ENCODE peak calls at places on chromosomes 2 and 18, in nine cellular contexts. M, C, O, Q, F, R, H, G and P are unnamed samples.

GRCh38 chr2:234676109-234676858 is 179.4 kb upstream of the ARL4C start:
- DNase-seq in Q (no peak), O (no peak), H (no peak), R (no peak), F (no peak), G (no peak), M (peak), C (no peak), P (no peak)

GRCh38 chr2:36485521-36485920 is 112.4 kb downstream of the FEZ2 start:
- DNase-seq in H (peak), G (no peak), R (no peak), F (peak), M (no peak), C (no peak), O (no peak), Q (no peak), P (peak)

GRCh38 chr2:205650450-205650849 is 31.9 kb upstream of the NRP2 start:
- DNase-seq in Q (no peak), F (peak), M (peak), G (no peak), C (no peak), R (no peak), O (no peak), H (peak), P (peak)

GRCh38 chr2:188631037-188631794 is 339.5 kb downstream of the GULP1 start:
- DNase-seq in M (no peak), R (no peak), C (no peak), O (no peak), F (no peak), H (no peak), G (no peak), Q (no peak), P (no peak)

GRCh38 chr2:232142049-232142448 is 180.5 kb downstream of the DIS3L2 start:
- DNase-seq in O (no peak), F (no peak), R (no peak), C (no peak), Q (peak), G (no peak), H (peak), M (peak), P (peak)

GRCh38 chr2:69755862-69756467 is 14.0 kb downstream of the ANXA4 start:
- DNase-seq in H (peak), Q (no peak), R (no peak), M (no peak), O (no peak), F (peak), G (no peak), C (no peak), P (peak)

GRCh38 chr18:24460388-24460787 is at the start of gene HRH4:
- DNase-seq in Q (no peak), M (no peak), F (no peak), H (no peak), R (no peak), O (no peak), G (no peak), C (no peak), P (no peak)

GRCh38 chr2:118738524-118739308 is 108.7 kb downstream of the EN1 start:
- DNase-seq in F (peak), R (no peak), M (peak), H (peak), C (no peak), G (no peak), O (no peak), Q (no peak), P (peak)

GRCh38 chr18:48161201-48161910 is 230.9 kb upstream of the SMAD2 start:
- DNase-seq in M (peak), H (peak), R (peak), Q (no peak), G (peak), C (peak), O (peak), F (peak), P (peak)

GRCh38 chr18:35045121-35045520 is 3.9 kb downstream of the MAPRE2 start:
- DNase-seq in H (no peak), F (peak), O (no peak), C (no peak), R (no peak), Q (no peak), G (no peak), M (no peak), P (no peak)

GRCh38 chr2:106959975-106960632 is 74.1 kb upstream of the ST6GAL2 start:
- DNase-seq in F (peak), Q (no peak), R (no peak), H (no peak), G (no peak), O (no peak), C (no peak), M (no peak), P (no peak)

GRCh38 chr2:85712849-85713612 is 18.9 kb downstream of the GNLY start:
- DNase-seq in F (no peak), H (no peak), M (no peak), G (no peak), Q (no peak), C (no peak), O (no peak), R (no peak), P (peak)

GRCh38 chr2:241139531-241140444 is 9.5 kb downstream of the PASK start:
- DNase-seq in O (no peak), F (no peak), R (peak), Q (no peak), G (no peak), M (no peak), H (no peak), C (no peak), P (no peak)

GRCh38 chr2:40797115-40797514 is 345.2 kb upstream of the SLC8A1 start:
- DNase-seq in R (no peak), H (no peak), G (no peak), Q (no peak), F (no peak), M (no peak), C (no peak), O (no peak), P (peak)

GRCh38 chr2:226304308-226304707 is 495.3 kb downstream of the IRS1 start:
- DNase-seq in Q (no peak), O (no peak), G (no peak), C (no peak), M (no peak), F (no peak), R (no peak), H (no peak), P (no peak)

GRCh38 chr2:18346364-18346763 is 214.1 kb downstream of the RDH14 start:
- DNase-seq in M (no peak), F (no peak), Q (no peak), H (no peak), C (no peak), R (no peak), G (no peak), O (no peak), P (no peak)

GRCh38 chr2:120564213-120565094 is 171.2 kb upstream of the GLI2 start:
- DNase-seq in H (no peak), M (peak), F (no peak), Q (no peak), C (no peak), O (no peak), G (no peak), R (no peak), P (no peak)

GRCh38 chr2:68565858-68566257 is 77.5 kb upstream of the PROKR1 start:
- DNase-seq in H (peak), G (no peak), C (no peak), M (no peak), F (peak), R (no peak), O (no peak), Q (no peak), P (no peak)

GRCh38 chr2:68177541-68177940 is 19.9 kb downstream of the PNO1 start:
- DNase-seq in Q (no peak), F (no peak), H (no peak), O (no peak), C (no peak), R (no peak), M (no peak), G (no peak), P (no peak)

GRCh38 chr2:51706220-51706619 is 674.3 kb upstream of the NRXN1 start:
- DNase-seq in F (no peak), Q (no peak), C (no peak), R (no peak), M (no peak), O (no peak), G (no peak), H (no peak), P (no peak)

GRCh38 chr2:128172191-128172590 is 81.2 kb downstream of the UGGT1 start:
- DNase-seq in O (no peak), C (no peak), M (no peak), F (no peak), R (no peak), Q (no peak), H (no peak), G (no peak), P (peak)